ENCODE peak calls at places on chromosomes 2 and 18, in four cellular contexts. J, F, W and A are unnamed samples.

GRCh38 chr2:198314559-198315153 is 510.3 kb downstream of the PLCL1 start:
- DNase-seq in F (peak), W (peak), J (no peak), A (peak)

GRCh38 chr2:535222-535621 is 142.0 kb downstream of the TMEM18 start:
- DNase-seq in F (no peak), J (no peak), W (no peak), A (no peak)

GRCh38 chr2:202599105-202599504 is 35.7 kb upstream of the FAM117B start:
- DNase-seq in F (no peak), W (no peak), J (no peak), A (no peak)

GRCh38 chr2:98508690-98509054 is 64.0 kb downstream of the INPP4A start:
- DNase-seq in W (no peak), F (no peak), J (no peak), A (no peak)

GRCh38 chr2:162011718-162012564 is 62.1 kb downstream of the DPP4 start:
- DNase-seq in F (no peak), W (no peak), J (no peak), A (no peak)

GRCh38 chr2:102771114-102771513 is 9.3 kb downstream of the TMEM182 start:
- DNase-seq in W (no peak), F (no peak), J (no peak), A (no peak)

GRCh38 chr2:49332415-49332814 is 178.1 kb upstream of the FSHR start:
- DNase-seq in J (no peak), F (no peak), W (no peak), A (no peak)

GRCh38 chr2:64403426-64403825 is 50.5 kb upstream of the LGALSL start:
- DNase-seq in W (no peak), F (no peak), J (no peak), A (no peak)

GRCh38 chr2:167136876-167137579 is 248.7 kb downstream of the XIRP2 start:
- DNase-seq in J (no peak), F (no peak), W (no peak), A (no peak)

GRCh38 chr2:624551-625347 is 52.5 kb downstream of the TMEM18 start:
- DNase-seq in F (no peak), W (no peak), J (no peak), A (no peak)

GRCh38 chr18:3983351-3983969 is 471.6 kb downstream of the DLGAP1 start:
- DNase-seq in F (no peak), W (no peak), J (no peak), A (no peak)

GRCh38 chr2:231680284-231680991 is 27.9 kb upstream of the PTMA start:
- DNase-seq in J (peak), F (no peak), W (peak), A (no peak)

GRCh38 chr2:65019010-65019409 is 29.8 kb downstream of the SLC1A4 start:
- DNase-seq in F (no peak), J (no peak), W (no peak), A (no peak)

GRCh38 chr2:237479747-237480146 is 7.3 kb upstream of the MLPH start:
- DNase-seq in W (no peak), F (no peak), J (no peak), A (no peak)

GRCh38 chr2:199936554-199936953 is 18.7 kb downstream of the TYW5 start:
- DNase-seq in W (no peak), J (no peak), F (no peak), A (no peak)

GRCh38 chr2:10658914-10659257 is 30.9 kb downstream of the NOL10 start:
- DNase-seq in J (no peak), W (no peak), F (no peak), A (no peak)

GRCh38 chr2:48423376-48423775 is 106.6 kb upstream of the STON1 start:
- DNase-seq in W (no peak), J (peak), F (no peak), A (no peak)

DNA sequence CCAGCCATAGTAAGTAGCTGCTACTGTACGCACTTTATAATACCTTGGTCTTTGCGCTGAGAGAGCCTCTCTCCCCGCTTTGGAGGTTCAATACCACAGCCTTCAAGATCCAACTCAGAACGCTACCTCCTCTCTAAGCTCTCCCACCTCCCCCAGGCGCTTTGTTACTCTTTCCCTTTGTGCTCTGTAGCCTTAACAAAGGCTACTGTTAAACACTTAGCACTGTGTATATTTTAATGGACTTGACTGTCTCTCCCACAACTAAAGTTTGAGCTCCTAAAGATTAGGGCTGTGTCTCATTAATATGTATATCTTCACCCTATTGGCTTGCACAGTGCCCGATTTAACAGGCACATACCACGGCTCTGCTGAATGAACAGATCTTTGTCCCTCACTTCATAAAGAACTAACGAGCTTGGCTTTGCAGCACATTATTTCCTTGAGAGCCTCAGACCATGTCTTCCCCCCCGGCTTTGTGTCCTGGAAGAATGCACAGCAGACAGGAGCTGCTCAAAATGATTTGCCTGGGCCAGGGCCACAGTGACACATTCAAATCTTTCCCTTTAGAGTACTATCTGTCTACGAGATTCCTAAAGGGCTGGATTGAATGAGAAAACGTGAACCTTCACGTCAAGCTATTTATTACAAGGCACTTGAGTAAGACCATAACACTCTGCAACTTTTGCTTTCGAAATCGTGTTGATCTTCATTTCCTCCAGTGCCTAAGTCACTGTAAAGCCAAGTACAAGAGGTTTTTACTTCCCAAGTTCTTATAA is 22.1 kb downstream of the ABHD3 start:
- DNase-seq in F (peak), J (no peak), W (no peak), A (no peak)
- TF ChIP-seq ZNF274 in F (no peak), J (no peak), W (no peak), A (no peak)

DNA sequence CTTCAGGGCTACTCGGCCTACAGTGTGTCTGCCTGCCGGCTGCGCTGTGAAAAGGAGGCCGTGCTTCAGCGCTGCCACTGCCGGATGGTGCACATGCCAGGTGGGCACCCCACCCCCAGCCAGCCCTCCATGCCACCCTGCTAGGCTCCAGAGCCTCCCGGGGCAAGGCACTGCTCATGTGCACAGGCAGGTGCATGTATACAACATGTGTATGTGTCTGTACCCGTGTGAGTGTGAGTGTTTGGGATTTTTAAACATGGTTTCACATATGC is 11.3 kb downstream of the CHPF start:
- DNase-seq in J (no peak), F (no peak), W (no peak), A (no peak)
- TF ChIP-seq SUZ12 in J (no peak), F (no peak), W (no peak), A (no peak)

GRCh38 chr18:61894751-61895524 is 2.1 kb upstream of the RNF152 start:
- DNase-seq in J (no peak), F (no peak), W (no peak), A (no peak)

GRCh38 chr18:61896118-61896517 is 3.3 kb upstream of the RNF152 start:
- DNase-seq in W (no peak), J (no peak), F (no peak), A (no peak)

GRCh38 chr18:61898576-61899205 is 5.9 kb upstream of the RNF152 start:
- DNase-seq in W (peak), J (no peak), F (no peak), A (no peak)

GRCh38 chr18:61893971-61894750 is 1.4 kb upstream of the RNF152 start:
- DNase-seq in W (peak), J (peak), F (no peak), A (no peak)

GRCh38 chr18:61896767-61897166 is 4.0 kb upstream of the RNF152 start:
- DNase-seq in J (no peak), F (no peak), W (no peak), A (no peak)
- TF ChIP-seq YY1 in J (no peak), F (no peak), W (no peak), A (no peak)

GRCh38 chr18:67266246-67266570 is 250.3 kb downstream of the DSEL start:
- DNase-seq in J (no peak), F (no peak), W (no peak), A (no peak)
- TF ChIP-seq ZNF274 in J (no peak), F (no peak), W (no peak), A (no peak)

DNA sequence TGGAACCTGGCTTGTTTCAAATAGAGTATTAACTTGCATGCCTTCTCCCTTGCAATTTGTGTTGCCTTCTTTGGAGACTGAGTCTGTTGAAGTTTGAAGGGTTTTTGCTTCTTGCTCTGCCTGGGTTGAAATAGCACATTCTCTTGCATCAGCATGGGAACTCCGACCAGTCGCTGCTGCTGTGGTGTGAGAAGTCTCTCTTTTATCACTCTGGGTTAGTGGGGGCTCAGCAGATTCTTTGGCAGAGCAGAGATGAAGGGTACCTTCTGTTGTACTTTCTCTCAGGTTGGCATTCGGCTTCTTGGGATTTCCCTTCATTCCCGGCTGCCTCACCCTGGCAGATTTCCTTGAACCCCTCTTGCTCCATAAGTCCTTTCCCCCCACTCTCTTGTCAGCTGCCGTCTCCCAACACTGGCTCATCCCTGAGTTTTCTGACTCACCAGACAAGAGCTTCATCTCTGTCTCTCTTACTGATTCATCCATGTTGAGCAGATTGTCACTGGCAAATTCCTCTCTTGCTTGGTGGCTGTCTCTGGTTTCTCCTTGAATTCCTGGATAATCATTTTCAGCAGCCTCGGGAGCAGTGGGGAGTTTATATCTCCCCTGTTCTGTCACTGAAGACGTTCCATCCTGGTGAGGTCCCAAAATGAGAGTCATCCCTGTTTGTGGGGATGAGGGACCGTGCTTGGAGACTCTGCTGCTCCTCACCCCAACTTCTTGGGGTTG is 49.9 kb downstream of the ALPK2 start:
- DNase-seq in W (peak), F (no peak), J (no peak), A (no peak)
- TF ChIP-seq SUZ12 in W (no peak), F (no peak), J (no peak), A (no peak)

GRCh38 chr2:108363900-108364225 is 13.9 kb upstream of the SULT1C4 start:
- DNase-seq in W (no peak), J (no peak), F (no peak), A (no peak)
- TF ChIP-seq YY1 in W (no peak), J (no peak), F (no peak), A (no peak)

DNA sequence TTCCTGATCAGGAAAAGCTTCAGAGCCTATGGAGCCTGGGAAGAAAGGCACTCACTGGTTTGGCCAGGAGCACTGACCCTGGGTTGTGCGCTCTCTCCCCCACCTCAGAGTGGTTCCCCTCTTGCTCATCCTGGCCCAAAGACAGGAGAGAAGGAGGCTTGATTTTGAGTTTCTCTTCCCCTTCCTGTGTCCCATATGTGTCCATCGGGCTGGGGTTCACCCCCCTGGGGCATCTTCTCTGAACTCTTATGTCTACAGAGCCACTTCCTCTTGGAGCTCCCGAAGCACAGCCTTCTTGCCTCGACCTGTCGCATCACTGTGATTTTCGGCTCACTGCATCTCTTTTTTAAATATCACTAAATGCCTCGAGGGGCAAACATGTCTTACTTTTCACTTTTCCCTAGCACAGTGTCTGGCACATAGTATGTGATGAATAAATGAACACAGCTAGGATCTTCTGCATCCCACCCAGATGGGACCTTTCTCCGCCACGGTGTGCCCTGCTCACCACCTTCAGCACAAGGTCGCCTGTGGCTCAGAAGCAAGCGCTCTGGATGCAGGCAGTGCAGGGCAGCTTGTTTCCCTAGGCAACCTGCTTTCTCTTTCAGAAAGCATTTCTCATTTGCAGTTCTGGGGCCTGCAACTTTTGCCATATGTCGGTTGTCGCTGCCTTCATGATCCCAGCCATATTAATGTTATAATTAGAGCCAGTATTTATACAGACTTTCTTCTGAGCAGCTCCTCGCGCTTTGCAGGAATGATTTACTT is 692.5 kb downstream of the RNF144A start:
- DNase-seq in W (no peak), F (no peak), J (no peak), A (no peak)
- TF ChIP-seq ZNF274 in W (no peak), F (no peak), J (no peak), A (no peak)

GRCh38 chr18:12059334-12060181 is 34.1 kb upstream of the ANKRD62 start:
- DNase-seq in F (no peak), W (no peak), J (no peak), A (no peak)
- TF ChIP-seq SUZ12 in F (no peak), W (no peak), J (no peak), A (no peak)

DNA sequence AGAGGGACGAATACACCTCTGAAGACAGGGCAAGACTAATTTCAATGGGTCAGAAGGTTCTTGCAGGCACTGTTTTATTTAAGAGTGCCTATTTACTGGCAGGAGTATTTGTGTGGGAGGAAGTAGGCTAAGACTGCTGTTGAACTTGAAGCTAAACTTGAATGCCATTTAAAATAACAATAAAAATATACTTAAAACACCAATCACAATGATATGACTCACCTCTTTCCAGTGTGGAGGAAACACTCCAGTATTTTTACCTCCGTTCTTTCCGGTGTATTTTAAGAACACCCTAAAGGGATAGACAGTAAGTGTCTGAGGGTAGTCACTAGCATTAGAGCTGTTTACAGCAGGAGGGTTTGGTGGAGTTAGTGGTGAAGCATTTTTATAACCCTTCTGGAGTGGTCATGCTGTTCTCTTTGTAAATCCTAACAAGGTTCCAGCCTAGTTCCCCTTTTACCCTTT is 9.6 kb upstream of the HOXD1 start:
- DNase-seq in J (no peak), F (no peak), W (no peak), A (no peak)
- TF ChIP-seq YY1 in J (no peak), F (no peak), W (no peak), A (no peak)

DNA sequence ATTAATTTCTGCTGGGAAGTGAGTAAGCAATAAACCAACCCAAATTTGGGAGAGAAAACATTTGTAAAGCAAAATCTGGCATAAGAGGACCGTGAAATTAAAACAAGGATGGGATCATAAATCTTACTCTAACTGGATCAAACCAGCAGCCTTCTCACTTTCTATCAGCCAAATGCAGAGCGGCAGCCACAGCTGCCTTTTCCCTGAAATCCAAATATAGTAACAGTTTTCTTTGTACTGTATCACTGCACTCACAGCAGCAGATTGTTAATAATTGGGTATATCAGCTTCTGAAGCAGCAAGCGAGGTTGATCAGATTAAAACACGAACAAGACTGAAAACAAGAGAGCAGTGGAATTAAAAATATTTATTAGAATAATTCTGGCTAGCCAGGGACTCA is 245.2 kb upstream of the REG3G start:
- DNase-seq in F (no peak), J (no peak), W (no peak), A (no peak)
- TF ChIP-seq ZNF274 in F (no peak), J (no peak), W (no peak), A (no peak)